ENCODE peak calls at places on chromosomes 7 and 10, in seven cellular contexts. F, I, C, P, B, U and K are unnamed samples.

GRCh38 chr7:130904792-130905191 is 170.8 kb upstream of the KLF14 start:
- DNase-seq in U (no peak), C (no peak), B (no peak), F (no peak), P (no peak), I (no peak), K (no peak)

GRCh38 chr10:66786705-66787104 is 139.1 kb upstream of the LRRTM3 start:
- DNase-seq in C (no peak), U (no peak), F (no peak), I (no peak), P (no peak), B (no peak), K (no peak)

GRCh38 chr7:30116771-30117170 is 18.0 kb upstream of the MTURN start:
- DNase-seq in F (no peak), B (no peak), I (no peak), P (no peak), C (no peak), U (peak; percentile 85), K (no peak)

GRCh38 chr7:142583424-142583823 is 165.8 kb upstream of the PRSS1 start:
- DNase-seq in F (peak; percentile 79), C (no peak), U (no peak), P (peak; percentile 66), B (peak; percentile 96), I (no peak), K (no peak)

GRCh38 chr10:92544296-92544695 is 29.6 kb downstream of the IDE start:
- DNase-seq in U (no peak), C (no peak), B (peak; percentile 24), I (peak; percentile 89), P (peak; percentile 2), F (peak; percentile 30), K (no peak)

GRCh38 chr7:7099584-7100014 is 82.7 kb upstream of the C1GALT1 start:
- DNase-seq in B (peak; percentile 97), C (no peak), U (peak; percentile 71), I (peak; percentile 63), P (peak; percentile 90), F (no peak), K (peak; percentile 9)

GRCh38 chr7:116715087-116715486 is 43.1 kb downstream of the MET start:
- DNase-seq in B (peak; percentile 30), I (no peak), C (no peak), F (no peak), U (no peak), P (no peak), K (no peak)

GRCh38 chr7:55019691-55020480 is 1.1 kb downstream of the EGFR start:
- DNase-seq in P (no peak), C (no peak), F (no peak), I (no peak), B (no peak), U (no peak), K (no peak)